ENCODE peak calls at places on chromosome 15, in ten cellular contexts. X is naive thymus-derived CD8-positive, alpha-beta T cell; Y is T-helper 1 cell; C is A549; H is adrenal gland; T is NCI-H1694 treated with DMSO at 0.1 percent for 48 hours; J is osteoblast; Z is CD14-positive monocyte; N is activated CD4-positive, alpha-beta T cell treated with anti-CD3 and anti-CD28 coated beads, Interleukin-2, amount 10 ng/mL, durations not matched to agents 7 days and 5 days; B is heart right ventricle. M is an unnamed sample.

GRCh38 chr15:101641134-101641764 is 10.9 kb downstream of the TM2D3 start:
- DNase-seq in X (peak; percentile 63), Y (peak; percentile 47), C (peak; percentile 68), H (peak; percentile 95), T (peak; percentile 78), J (peak; percentile 73), Z (peak; percentile 79), N (peak; percentile 83), B (peak; percentile 59), M (peak; percentile 90)

GRCh38 chr15:64019764-64020163 is 26.5 kb downstream of the DAPK2 start:
- DNase-seq in X (no peak), Y (no peak), C (no peak), H (no peak), T (no peak), J (peak; percentile 30), Z (no peak), N (no peak), B (peak; percentile 29), M (no peak)

GRCh38 chr15:42736793-42737528 is at the start of gene CDAN1:
- DNase-seq in X (peak; percentile 90), Y (peak; percentile 86), C (peak; percentile 89), H (peak; percentile 95), T (peak; percentile 46), J (peak; percentile 100), Z (peak; percentile 86), N (peak; percentile 91), B (peak; percentile 95), M (peak; percentile 88)

GRCh38 chr15:40999190-40999589 is 45.9 kb downstream of the CHAC1 start:
- DNase-seq in X (no peak), Y (no peak), C (peak; percentile 39), H (no peak), T (no peak), J (no peak), Z (no peak), N (no peak), B (no peak), M (no peak)

GRCh38 chr15:55060831-55061230 is 135.9 kb downstream of the RSL24D1 start:
- DNase-seq in X (no peak), Y (no peak), C (no peak), H (no peak), T (peak; percentile 87), J (no peak), Z (no peak), N (no peak), B (no peak), M (no peak)

GRCh38 chr15:41559489-41560177 is 621 bp downstream of the TYRO3 start:
- DNase-seq in X (no peak), Y (no peak), C (no peak), H (peak; percentile 59), T (peak; percentile 14), J (peak; percentile 94), Z (no peak), N (no peak), B (no peak), M (peak; percentile 60)

GRCh38 chr15:88834211-88834812 is 31.1 kb downstream of the ACAN start:
- DNase-seq in X (no peak), Y (no peak), C (peak; percentile 57), H (peak; percentile 63), T (no peak), J (peak; percentile 91), Z (no peak), N (peak; percentile 28), B (peak; percentile 44), M (peak; percentile 67)

GRCh38 chr15:58355352-58355964 is 76.3 kb upstream of the LIPC start:
- DNase-seq in X (no peak), Y (no peak), C (no peak), H (no peak), T (no peak), J (no peak), Z (no peak), N (no peak), B (no peak), M (no peak)

GRCh38 chr15:62749445-62749844 is 293.1 kb upstream of the TPM1 start:
- DNase-seq in X (no peak), Y (no peak), C (no peak), H (no peak), T (no peak), J (no peak), Z (no peak), N (no peak), B (no peak), M (no peak)

GRCh38 chr15:77180757-77181156 is 109.8 kb upstream of the TSPAN3 start:
- DNase-seq in X (no peak), Y (no peak), C (no peak), H (no peak), T (no peak), J (no peak), Z (peak; percentile 48), N (no peak), B (no peak), M (no peak)

GRCh38 chr15:35545316-35545824 is 595 bp downstream of the DPH6 start:
- DNase-seq in X (no peak), Y (no peak), C (peak; percentile 5), H (peak; percentile 76), T (no peak), J (peak; percentile 70), Z (no peak), N (peak; percentile 14), B (peak; percentile 43), M (peak; percentile 52)

GRCh38 chr15:96309143-96309542 is 21.4 kb upstream of the NR2F2 start:
- DNase-seq in X (no peak), Y (no peak), C (no peak), H (no peak), T (no peak), J (no peak), Z (no peak), N (no peak), B (no peak), M (no peak)

GRCh38 chr15:99450896-99451358 is 114.9 kb upstream of the MEF2A start:
- DNase-seq in X (peak; percentile 61), Y (no peak), C (no peak), H (peak; percentile 90), T (no peak), J (no peak), Z (peak; percentile 66), N (peak; percentile 53), B (peak; percentile 81), M (peak; percentile 70)

GRCh38 chr15:62753518-62754221 is 288.9 kb upstream of the TPM1 start:
- DNase-seq in X (no peak), Y (no peak), C (no peak), H (no peak), T (no peak), J (no peak), Z (no peak), N (no peak), B (no peak), M (no peak)

GRCh38 chr15:92803852-92804609 is 96.1 kb upstream of the CHD2 start:
- DNase-seq in X (no peak), Y (no peak), C (peak; percentile 96), H (peak; percentile 91), T (no peak), J (peak; percentile 96), Z (peak; percentile 96), N (peak; percentile 28), B (peak; percentile 40), M (peak; percentile 75)

GRCh38 chr15:88419830-88420229 is 47.4 kb downstream of the MRPL46 start:
- DNase-seq in X (no peak), Y (no peak), C (no peak), H (no peak), T (no peak), J (peak; percentile 32), Z (no peak), N (no peak), B (no peak), M (no peak)

GRCh38 chr15:43939070-43939469 is 112.3 kb downstream of the WDR76 start:
- DNase-seq in X (no peak), Y (no peak), C (peak; percentile 25), H (no peak), T (peak; percentile 30), J (peak; percentile 36), Z (no peak), N (no peak), B (no peak), M (no peak)

GRCh38 chr15:40276927-40277326 is 5.9 kb downstream of the ANKRD63 start:
- DNase-seq in X (no peak), Y (no peak), C (no peak), H (no peak), T (peak; percentile 37), J (no peak), Z (no peak), N (no peak), B (no peak), M (no peak)

GRCh38 chr15:78950343-78950742 is 5.5 kb upstream of the CTSH start:
- DNase-seq in X (no peak), Y (no peak), C (no peak), H (no peak), T (no peak), J (no peak), Z (no peak), N (no peak), B (no peak), M (no peak)

GRCh38 chr15:58431221-58432149 is at the start of gene LIPC:
- DNase-seq in X (no peak), Y (no peak), C (no peak), H (no peak), T (no peak), J (no peak), Z (no peak), N (no peak), B (no peak), M (no peak)

GRCh38 chr15:27449940-27450339 is 479.0 kb downstream of the GABRG3 start:
- DNase-seq in X (no peak), Y (no peak), C (no peak), H (no peak), T (no peak), J (no peak), Z (no peak), N (no peak), B (no peak), M (no peak)

GRCh38 chr15:100784493-100785180 is 95.0 kb upstream of the ALDH1A3 start:
- DNase-seq in X (no peak), Y (no peak), C (no peak), H (no peak), T (no peak), J (peak; percentile 49), Z (no peak), N (peak; percentile 3), B (no peak), M (no peak)

GRCh38 chr15:99443768-99444446 is 121.9 kb upstream of the MEF2A start:
- DNase-seq in X (no peak), Y (no peak), C (no peak), H (no peak), T (no peak), J (peak; percentile 55), Z (no peak), N (no peak), B (no peak), M (no peak)

GRCh38 chr15:43493687-43494472 is 924 bp upstream of the TP53BP1 start:
- DNase-seq in X (no peak), Y (no peak), C (no peak), H (no peak), T (peak; percentile 24), J (no peak), Z (no peak), N (no peak), B (no peak), M (no peak)

GRCh38 chr15:68197661-68198437 is 7.3 kb downstream of the CALML4 start:
- DNase-seq in X (no peak), Y (no peak), C (no peak), H (peak; percentile 53), T (no peak), J (no peak), Z (no peak), N (no peak), B (no peak), M (no peak)

GRCh38 chr15:52093539-52094502 is 18.8 kb downstream of the BCL2L10 start:
- DNase-seq in X (no peak), Y (no peak), C (peak; percentile 46), H (peak; percentile 85), T (no peak), J (peak; percentile 70), Z (no peak), N (no peak), B (no peak), M (no peak)

GRCh38 chr15:80695099-80695910 is at the start of gene ABHD17C:
- DNase-seq in X (no peak), Y (no peak), C (peak; percentile 60), H (peak; percentile 70), T (peak; percentile 2), J (peak; percentile 97), Z (no peak), N (peak; percentile 44), B (peak; percentile 75), M (peak; percentile 58)

GRCh38 chr15:67241132-67241855 is 13.2 kb downstream of the AAGAB start:
- DNase-seq in X (no peak), Y (no peak), C (no peak), H (no peak), T (no peak), J (no peak), Z (no peak), N (peak; percentile 46), B (no peak), M (no peak)